ENCODE peak calls at places on chromosomes 1 and 21, in six cellular contexts. D is CD8-positive, alpha-beta T cell; O is GM10248; L is activated CD4-positive, alpha-beta T cell treated with anti-CD3 and anti-CD28 coated beads for 36 hours; J is fibroblast of the conjunctiva; W is nucleus accumbens. A is an unnamed sample.

GRCh38 chr1:81974222-81974841 is 173.6 kb downstream of the ADGRL2 start:
- DNase-seq in J (no peak), D (no peak), W (no peak), L (no peak), O (no peak), A (no peak)

GRCh38 chr1:201302168-201302896 is 19.0 kb downstream of the PKP1 start:
- DNase-seq in J (no peak), O (no peak), L (no peak), W (no peak), D (no peak), A (no peak)

GRCh38 chr1:59692591-59692990 is 122.2 kb upstream of the HOOK1 start:
- DNase-seq in L (no peak), D (no peak), W (no peak), J (peak), O (no peak), A (no peak)

GRCh38 chr1:208820600-208821232 is 576.5 kb upstream of the PLXNA2 start:
- DNase-seq in L (no peak), J (no peak), D (no peak), W (no peak), O (no peak), A (no peak)

GRCh38 chr1:169106095-169106920 is at the start of gene ATP1B1:
- DNase-seq in W (peak), L (peak), J (no peak), D (peak), O (peak), A (peak)

GRCh38 chr1:241888232-241888631 is 40.2 kb downstream of the EXO1 start:
- DNase-seq in O (no peak), W (no peak), D (no peak), J (peak), L (no peak), A (no peak)

GRCh38 chr1:160410412-160411005 is 10.1 kb downstream of the VANGL2 start:
- DNase-seq in D (no peak), W (no peak), O (no peak), L (no peak), J (no peak), A (no peak)

GRCh38 chr1:46539968-46540367 is 11.5 kb downstream of the KNCN start:
- DNase-seq in O (no peak), D (no peak), J (peak), W (no peak), L (no peak), A (no peak)

GRCh38 chr1:21383785-21384401 is 56.0 kb upstream of the NBPF3 start:
- DNase-seq in J (no peak), D (no peak), W (no peak), O (no peak), L (no peak), A (no peak)

GRCh38 chr1:55827350-55827749 is 612.2 kb upstream of the USP24 start:
- DNase-seq in D (no peak), L (no peak), J (peak), W (no peak), O (no peak), A (no peak)

GRCh38 chr21:42562816-42563215 is 49.2 kb downstream of the SLC37A1 start:
- DNase-seq in O (no peak), L (no peak), D (no peak), J (no peak), W (no peak), A (no peak)

GRCh38 chr1:27504588-27505419 is 14.8 kb upstream of the WASF2 start:
- DNase-seq in W (peak), L (no peak), D (no peak), O (no peak), J (no peak), A (peak)

GRCh38 chr21:40255665-40256064 is 388.4 kb downstream of the PCP4 start:
- DNase-seq in L (no peak), O (no peak), J (no peak), D (no peak), W (no peak), A (no peak)

GRCh38 chr1:184771190-184771691 is 16.6 kb upstream of the EDEM3 start:
- DNase-seq in D (no peak), J (no peak), W (no peak), L (no peak), O (no peak), A (no peak)

GRCh38 chr1:32701421-32701911 is 1.1 kb downstream of the SYNC start:
- DNase-seq in O (no peak), W (no peak), D (no peak), L (no peak), J (no peak), A (no peak)

GRCh38 chr1:208131631-208132286 is 112.4 kb downstream of the PLXNA2 start:
- DNase-seq in D (no peak), O (no peak), W (no peak), L (no peak), J (no peak), A (no peak)

GRCh38 chr1:22971161-22972062 is 1.3 kb downstream of the LACTBL1 start:
- DNase-seq in W (no peak), L (no peak), D (no peak), J (no peak), O (no peak), A (no peak)

GRCh38 chr1:16716691-16717173 is 23.6 kb upstream of the RNU1-4 start:
- DNase-seq in L (no peak), J (no peak), O (peak), D (no peak), W (no peak), A (no peak)

GRCh38 chr1:116259665-116260064 is 113.4 kb upstream of the ATP1A1 start:
- DNase-seq in J (no peak), O (no peak), W (no peak), L (no peak), D (no peak), A (no peak)

GRCh38 chr1:2342384-2343022 is 48.9 kb downstream of the MORN1 start:
- DNase-seq in L (no peak), J (no peak), D (no peak), O (no peak), W (no peak), A (no peak)

GRCh38 chr1:178052650-178053461 is 41.0 kb upstream of the RASAL2 start:
- DNase-seq in J (no peak), D (no peak), L (no peak), O (no peak), W (no peak), A (no peak)

GRCh38 chr1:55868026-55868425 is 652.9 kb upstream of the USP24 start:
- DNase-seq in D (no peak), L (no peak), O (no peak), W (no peak), J (no peak), A (no peak)

GRCh38 chr1:115677172-115677542 is 35.4 kb downstream of the VANGL1 start:
- DNase-seq in D (no peak), J (no peak), L (no peak), O (no peak), W (no peak), A (no peak)

GRCh38 chr1:119742193-119742592 is 26.5 kb downstream of the HMGCS2 start:
- DNase-seq in L (no peak), W (no peak), D (no peak), O (no peak), J (no peak), A (no peak)